ENCODE peak calls at places on chromosomes 7 and 10, in five cellular contexts. G is D721Med, H is fibroblast of lung, N is progenitor cell of endocrine pancreas, M is fibroblast of pulmonary artery. Q is an unnamed sample.

GRCh38 chr10:62759599-62760175 is 44.8 kb upstream of the ADO start:
- DNase-seq in G (no peak), H (no peak), N (no peak), M (no peak), Q (no peak)

GRCh38 chr10:26310361-26310760 is 93.8 kb downstream of the GAD2 start:
- DNase-seq in G (no peak), H (no peak), N (no peak), M (no peak), Q (no peak)

GRCh38 chr10:103067951-103068350 is 125.1 kb downstream of the NT5C2 start:
- DNase-seq in G (no peak), H (no peak), N (no peak), M (no peak), Q (no peak)

GRCh38 chr7:8185907-8186306 is 76.1 kb downstream of the ICA1 start:
- DNase-seq in G (no peak), H (no peak), N (no peak), M (no peak), Q (no peak)

GRCh38 chr7:75889826-75890225 is 11.0 kb downstream of the RHBDD2 start:
- DNase-seq in G (no peak), H (peak; percentile 86), N (no peak), M (no peak), Q (peak; percentile 55)

GRCh38 chr10:103776878-103777591 is 78.3 kb downstream of the SH3PXD2A start:
- DNase-seq in G (no peak), H (peak; percentile 40), N (no peak), M (no peak), Q (peak; percentile 61)

GRCh38 chr10:26334932-26335573 is 103.1 kb upstream of the APBB1IP start:
- DNase-seq in G (no peak), H (peak; percentile 34), N (peak; percentile 28), M (peak; percentile 71), Q (peak; percentile 68)

GRCh38 chr10:50972591-50972990 is 87.2 kb upstream of the A1CF start:
- DNase-seq in G (no peak), H (no peak), N (no peak), M (no peak), Q (no peak)

GRCh38 chr7:158019726-158020705 is 567.6 kb downstream of the PTPRN2 start:
- DNase-seq in G (no peak), H (no peak), N (no peak), M (no peak), Q (no peak)

GRCh38 chr7:150451097-150451793 is 815 bp downstream of the GIMAP8 start:
- DNase-seq in G (no peak), H (no peak), N (no peak), M (no peak), Q (no peak)

GRCh38 chr10:91164520-91165065 is 55.9 kb upstream of the PCGF5 start:
- DNase-seq in G (no peak), H (peak; percentile 34), N (no peak), M (no peak), Q (no peak)

GRCh38 chr7:50534690-50535290 is 30.4 kb downstream of the DDC start:
- DNase-seq in G (no peak), H (peak; percentile 99), N (no peak), M (peak; percentile 99), Q (peak; percentile 99)

GRCh38 chr7:46160861-46161260 is 239.8 kb upstream of the IGFBP3 start:
- DNase-seq in G (no peak), H (peak; percentile 65), N (no peak), M (no peak), Q (no peak)

GRCh38 chr10:112343056-112343806 is 30.7 kb upstream of the ACSL5 start:
- DNase-seq in G (no peak), H (no peak), N (no peak), M (no peak), Q (no peak)

GRCh38 chr10:72353028-72353962 is 1.4 kb downstream of the DNAJB12 start:
- DNase-seq in G (peak; percentile 50), H (peak; percentile 31), N (no peak), M (peak; percentile 48), Q (peak; percentile 48)

GRCh38 chr7:55046582-55047347 is 27.9 kb downstream of the EGFR start:
- DNase-seq in G (no peak), H (no peak), N (no peak), M (no peak), Q (no peak)

GRCh38 chr7:133354546-133355324 is 101.9 kb downstream of the EXOC4 start:
- DNase-seq in G (no peak), H (peak; percentile 45), N (no peak), M (peak; percentile 69), Q (peak; percentile 50)

GRCh38 chr7:14233026-14233897 is 243.8 kb upstream of the ETV1 start:
- DNase-seq in G (no peak), H (peak; percentile 68), N (no peak), M (peak; percentile 17), Q (peak; percentile 10)

GRCh38 chr10:62559481-62560206 is 185.5 kb downstream of the ZNF365 start:
- DNase-seq in G (no peak), H (peak; percentile 62), N (no peak), M (no peak), Q (no peak)

GRCh38 chr7:112212516-112213036 is 6.1 kb downstream of the ZNF277 start:
- DNase-seq in G (no peak), H (peak; percentile 47), N (no peak), M (peak; percentile 55), Q (no peak)

GRCh38 chr10:28151636-28152035 is 151.2 kb downstream of the MPP7 start:
- DNase-seq in G (no peak), H (no peak), N (no peak), M (no peak), Q (no peak)

GRCh38 chr7:23372671-23373070 is 73.5 kb downstream of the MALSU1 start:
- DNase-seq in G (no peak), H (peak; percentile 25), N (no peak), M (no peak), Q (peak; percentile 40)

GRCh38 chr10:119344381-119344780 is 137.0 kb downstream of the GRK5 start:
- DNase-seq in G (no peak), H (no peak), N (no peak), M (no peak), Q (no peak)

GRCh38 chr7:44881610-44882009 is 3.7 kb downstream of the PURB start:
- DNase-seq in G (no peak), H (peak; percentile 91), N (no peak), M (peak; percentile 77), Q (peak; percentile 72)

DNA sequence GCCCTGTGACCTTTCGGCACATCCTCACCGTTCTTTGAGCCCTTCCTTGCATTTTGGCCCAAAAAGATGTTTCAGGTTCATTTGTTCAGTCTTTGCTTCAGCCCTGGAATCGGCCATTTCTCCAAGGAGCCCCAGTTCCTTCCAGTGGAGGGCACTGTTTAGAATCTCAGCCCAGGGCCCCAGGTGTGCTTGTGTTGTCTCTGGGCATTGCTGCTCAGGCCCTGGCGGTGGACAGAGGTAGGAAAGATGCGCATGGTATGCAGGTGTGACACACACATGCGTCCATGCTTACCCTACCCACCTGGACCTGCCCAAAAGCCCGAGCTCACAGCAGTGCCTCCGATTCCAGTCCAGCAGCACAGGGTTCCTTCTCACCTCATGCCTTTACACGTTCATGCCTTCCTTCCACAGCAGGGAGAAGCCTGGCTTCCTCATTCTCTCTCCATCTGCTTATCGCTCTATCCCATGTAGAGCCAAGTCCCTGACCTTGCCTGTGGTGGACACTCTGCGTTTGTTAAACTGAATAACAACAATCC is 70.6 kb downstream of the LHPP start:
- DNase-seq in G (no peak), H (no peak), N (peak; percentile 32), M (peak; percentile 8), Q (peak; percentile 13)
- TF ChIP-seq CTCF in G (peak; percentile 2), H (no peak), N (peak; percentile 72), M (peak; percentile 47), Q (peak; percentile 43)

GRCh38 chr7:26200113-26200443 is 468 bp downstream of the HNRNPA2B1 start:
- DNase-seq in G (no peak), H (no peak), N (peak; percentile 49), M (peak; percentile 45), Q (peak; percentile 54)

GRCh38 chr7:26200444-26201260 is at the start of gene HNRNPA2B1:
- DNase-seq in G (no peak), H (peak; percentile 96), N (peak; percentile 96), M (peak; percentile 98), Q (peak; percentile 98)

GRCh38 chr7:26201261-26202018 is at the start of gene CBX3:
- DNase-seq in G (peak; percentile 35), H (peak; percentile 71), N (peak; percentile 77), M (peak; percentile 77), Q (no peak)

GRCh38 chr7:26199301-26200112 is 1.0 kb downstream of the HNRNPA2B1 start:
- DNase-seq in G (no peak), H (peak; percentile 36), N (peak; percentile 18), M (peak; percentile 45), Q (peak; percentile 50)

DNA sequence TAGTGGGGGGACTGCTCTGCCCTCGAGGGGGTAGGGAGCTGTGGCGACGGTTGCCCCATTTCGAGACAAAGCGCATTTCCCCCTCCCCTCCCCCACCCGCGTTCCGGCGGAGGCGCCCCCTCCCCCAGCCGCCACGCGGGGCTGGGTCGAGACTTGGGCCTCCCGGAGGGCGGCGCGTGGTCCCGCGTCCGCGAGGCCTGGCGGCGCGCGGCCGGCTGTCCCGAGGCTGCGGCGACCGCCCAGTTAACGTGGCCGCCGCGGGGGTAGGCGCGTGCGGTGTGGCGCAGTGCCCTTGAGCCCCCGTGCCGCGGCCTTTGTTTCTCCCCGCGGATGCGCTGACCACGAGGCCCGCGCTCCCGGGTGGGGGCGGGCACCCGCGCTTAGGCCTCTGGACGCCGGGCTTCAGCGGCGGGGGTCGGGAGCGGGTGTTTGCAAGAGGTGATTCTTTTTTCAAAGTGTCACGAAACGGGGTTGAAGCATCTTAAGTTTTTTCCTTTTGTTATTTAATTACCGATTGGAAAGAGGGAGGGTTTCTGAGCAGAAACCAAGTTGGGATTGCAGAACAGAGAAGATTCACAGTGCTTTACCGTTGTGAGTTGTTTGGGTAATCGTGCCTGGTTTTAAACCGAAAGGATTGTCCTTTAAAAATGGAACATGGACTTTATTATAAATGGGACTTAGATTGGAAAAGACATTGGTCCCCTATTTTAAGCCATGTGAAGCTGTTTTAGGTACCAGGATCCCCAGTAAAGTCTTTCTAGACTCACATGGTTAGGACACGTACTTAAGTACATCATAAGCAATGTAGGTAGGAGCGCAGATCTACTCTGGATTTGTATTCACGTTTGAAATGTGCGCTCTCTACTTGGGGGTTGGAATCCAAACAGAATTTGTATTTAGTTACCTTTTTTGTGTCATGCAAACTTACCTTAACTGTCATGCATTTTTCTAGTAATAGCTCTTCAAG is 757 bp downstream of the CBX3 start:
- DNase-seq in G (no peak), H (peak; percentile 29), N (peak; percentile 59), M (no peak), Q (peak; percentile 43)
- TF ChIP-seq CTCF in G (no peak), H (no peak), N (no peak), M (no peak), Q (no peak)

DNA sequence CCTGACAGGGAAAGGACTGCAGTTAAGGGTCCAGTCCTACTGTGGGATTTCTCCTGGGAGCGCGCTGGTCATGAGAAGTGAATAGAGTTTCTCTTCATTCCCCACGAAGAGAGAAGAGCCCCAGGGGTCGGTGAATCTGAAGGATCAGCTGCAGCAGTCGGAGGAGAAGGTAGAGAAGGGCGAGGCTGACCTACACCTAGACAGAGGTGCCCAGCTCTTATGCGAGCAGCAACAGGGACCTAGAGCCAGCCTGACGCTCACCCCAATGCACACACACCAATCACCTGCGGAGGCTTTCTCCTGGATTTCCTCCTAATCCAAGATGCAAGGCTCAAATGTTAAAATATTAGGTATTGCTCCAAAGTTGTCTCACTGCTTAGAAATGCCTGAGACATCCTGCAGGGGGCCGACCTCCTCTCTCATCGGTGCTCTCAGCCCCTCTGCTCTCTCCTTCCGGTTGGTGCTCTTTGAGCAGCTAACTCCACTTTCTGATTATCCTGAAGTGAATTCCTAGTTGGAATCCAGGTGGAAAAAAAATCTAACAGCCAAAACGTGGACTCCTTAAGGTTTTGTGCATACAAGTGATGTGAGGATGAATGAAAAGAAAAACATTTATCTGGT is 176.4 kb downstream of the AHR start:
- DNase-seq in G (no peak), H (no peak), N (no peak), M (no peak), Q (no peak)
- TF ChIP-seq CTCF in G (no peak), H (no peak), N (peak; percentile 43), M (peak; percentile 14), Q (peak; percentile 15)

GRCh38 chr10:32961892-32962369 is 3.9 kb upstream of the ITGB1 start:
- DNase-seq in G (no peak), H (peak; percentile 94), N (no peak), M (peak; percentile 92), Q (peak; percentile 95)
- TF ChIP-seq CTCF in G (no peak), H (peak; percentile 20), N (no peak), M (peak; percentile 35), Q (peak; percentile 31)